ENCODE peak calls at places on chromosomes 16 and 17, in nine cellular contexts. H is kidney epithelial cell, I is psoas muscle, D is bronchial epithelial cell, T is cardiac muscle cell, K is esophagus squamous epithelium, Z is tibial nerve, U is transverse colon, B is HCT116. M is an unnamed sample.
A peak's percentile ranks its signal among the peaks of the same experiment; 100 is the strongest.

GRCh38 chr17:27504188-27504995 is 48.1 kb downstream of the KSR1 start:
- DNase-seq in H (no peak), I (no peak), D (no peak), T (peak; percentile 38), K (no peak), Z (no peak), U (no peak), B (no peak), M (no peak)

GRCh38 chr16:29871822-29872546 is 9.0 kb upstream of the CDIPT start:
- DNase-seq in H (no peak), I (no peak), D (no peak), T (no peak), K (no peak), Z (no peak), U (no peak), B (no peak), M (no peak)

GRCh38 chr17:9087921-9088320 is 66.6 kb downstream of the NTN1 start:
- DNase-seq in H (no peak), I (no peak), D (no peak), T (no peak), K (no peak), Z (no peak), U (no peak), B (no peak), M (no peak)

GRCh38 chr17:50426814-50427787 is 1.1 kb downstream of the ACSF2 start:
- DNase-seq in H (no peak), I (no peak), D (peak; percentile 42), T (peak; percentile 33), K (no peak), Z (no peak), U (peak; percentile 54), B (peak; percentile 69), M (peak; percentile 61)

GRCh38 chr17:57256708-57257112 is 387 bp downstream of the MSI2 start:
- DNase-seq in H (no peak), I (peak; percentile 62), D (no peak), T (peak; percentile 29), K (no peak), Z (no peak), U (peak; percentile 34), B (no peak), M (no peak)

GRCh38 chr17:82820278-82821251 is 19.3 kb downstream of the ZNF750 start:
- DNase-seq in H (no peak), I (no peak), D (no peak), T (no peak), K (no peak), Z (no peak), U (no peak), B (no peak), M (no peak)

GRCh38 chr16:57358527-57359095 is at the start of gene CCL22:
- DNase-seq in H (no peak), I (no peak), D (peak; percentile 57), T (no peak), K (no peak), Z (no peak), U (no peak), B (no peak), M (no peak)

GRCh38 chr17:75595284-75595918 is 7.8 kb downstream of the MYO15B start:
- DNase-seq in H (no peak), I (no peak), D (no peak), T (no peak), K (no peak), Z (no peak), U (no peak), B (no peak), M (no peak)

GRCh38 chr16:14301150-14302030 is 230.3 kb downstream of the MRTFB start:
- DNase-seq in H (no peak), I (peak; percentile 74), D (peak; percentile 23), T (peak; percentile 36), K (no peak), Z (no peak), U (peak; percentile 38), B (no peak), M (no peak)

GRCh38 chr16:2770781-2771111 is 6.3 kb downstream of the ELOB start:
- DNase-seq in H (no peak), I (no peak), D (no peak), T (no peak), K (no peak), Z (no peak), U (no peak), B (no peak), M (no peak)

GRCh38 chr16:49701867-49702494 is 153.9 kb downstream of the ZNF423 start:
- DNase-seq in H (no peak), I (peak; percentile 88), D (no peak), T (peak; percentile 94), K (no peak), Z (peak; percentile 63), U (peak; percentile 27), B (no peak), M (peak; percentile 90)

GRCh38 chr17:28946239-28946638 is 5.1 kb downstream of the PHF12 start:
- DNase-seq in H (peak; percentile 49), I (no peak), D (no peak), T (peak; percentile 48), K (no peak), Z (no peak), U (no peak), B (no peak), M (no peak)

GRCh38 chr16:68062910-68063393 is 22.2 kb upstream of the NFATC3 start:
- DNase-seq in H (no peak), I (no peak), D (no peak), T (no peak), K (no peak), Z (no peak), U (peak; percentile 25), B (no peak), M (no peak)

GRCh38 chr17:79258843-79259242 is 184.2 kb downstream of the ENGASE start:
- DNase-seq in H (no peak), I (no peak), D (no peak), T (no peak), K (no peak), Z (no peak), U (no peak), B (no peak), M (no peak)
- H3K27me3 ChIP-seq in H (peaks cover 23% of the 10 kb centered on the region), I (no peaks in the 10 kb centered on the region), D (peaks cover 2% of the 10 kb centered on the region), T (peaks cover 6% of the 10 kb centered on the region), K (no peaks in the 10 kb centered on the region), Z (peaks cover 52% of the 10 kb centered on the region), U (peaks cover 15% of the 10 kb centered on the region), B (peaks cover 81% of the 10 kb centered on the region), M (no peaks in the 10 kb centered on the region)

GRCh38 chr17:2723505-2723996 is 12.0 kb upstream of the CLUH start:
- DNase-seq in H (no peak), I (no peak), D (no peak), T (no peak), K (no peak), Z (no peak), U (peak; percentile 64), B (no peak), M (no peak)

GRCh38 chr17:2722611-2723010 is 11.0 kb upstream of the CLUH start:
- DNase-seq in H (no peak), I (no peak), D (no peak), T (no peak), K (no peak), Z (no peak), U (no peak), B (no peak), M (no peak)

GRCh38 chr17:2723997-2724782 is 12.6 kb upstream of the CLUH start:
- DNase-seq in H (no peak), I (no peak), D (no peak), T (no peak), K (no peak), Z (no peak), U (peak; percentile 79), B (no peak), M (no peak)

GRCh38 chr17:2719861-2720260 is 8.3 kb upstream of the CLUH start:
- DNase-seq in H (no peak), I (peak; percentile 15), D (no peak), T (no peak), K (no peak), Z (no peak), U (no peak), B (no peak), M (no peak)

DNA sequence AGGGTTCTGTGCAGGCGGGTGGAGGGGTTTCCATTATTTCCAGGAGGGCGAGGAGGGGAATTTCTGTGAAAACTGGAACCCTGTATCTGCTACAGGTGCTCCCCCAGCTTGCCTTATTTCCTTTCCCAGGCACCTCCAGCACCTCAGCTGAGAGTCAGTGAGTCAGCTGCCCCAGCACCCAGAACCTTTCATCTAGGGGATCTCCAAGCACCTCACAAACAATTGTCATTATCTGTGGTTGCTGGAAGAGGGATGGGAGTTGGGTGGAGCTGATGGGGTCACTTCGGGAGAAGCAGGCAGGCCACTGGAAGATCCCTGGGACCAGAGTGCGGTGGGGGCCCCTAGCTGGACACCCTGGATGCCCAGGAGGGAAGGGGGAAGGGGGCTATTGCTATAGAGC is 10.0 kb upstream of the CLUH start:
- DNase-seq in H (no peak), I (no peak), D (no peak), T (no peak), K (no peak), Z (no peak), U (no peak), B (no peak), M (no peak)
- H3K27me3 ChIP-seq in H (peaks cover 36% of the 10 kb centered on the region), I (no peaks in the 10 kb centered on the region), D (no peaks in the 10 kb centered on the region), T (peaks cover 27% of the 10 kb centered on the region), K (no peaks in the 10 kb centered on the region), Z (peaks cover 42% of the 10 kb centered on the region), U (peaks cover 27% of the 10 kb centered on the region), B (no peaks in the 10 kb centered on the region), M (no peaks in the 10 kb centered on the region)

DNA sequence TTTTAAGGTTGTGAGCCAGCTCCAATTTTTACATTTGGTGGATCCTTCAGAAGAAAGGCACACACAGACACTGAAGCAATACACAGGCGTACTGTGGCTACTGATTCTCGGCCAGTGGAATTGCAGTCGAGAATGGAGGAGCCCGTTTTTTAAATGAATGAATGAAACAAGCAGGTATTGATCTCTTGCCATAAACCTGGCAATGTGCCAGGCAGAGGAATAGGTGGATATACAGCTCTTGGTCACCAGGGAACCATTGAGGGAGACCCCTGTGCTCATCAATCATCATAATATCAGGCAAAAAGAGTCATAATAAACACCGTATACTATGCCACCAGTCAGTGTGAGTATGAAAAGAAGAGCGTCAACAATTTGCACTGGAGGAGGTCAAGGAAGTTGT is 140.3 kb upstream of the FOXF1 start:
- DNase-seq in H (no peak), I (no peak), D (no peak), T (no peak), K (no peak), Z (no peak), U (no peak), B (no peak), M (no peak)
- H3K27me3 ChIP-seq in H (no peaks in the 10 kb centered on the region), I (no peaks in the 10 kb centered on the region), D (no peaks in the 10 kb centered on the region), T (no peaks in the 10 kb centered on the region), K (no peaks in the 10 kb centered on the region), Z (peaks cover 22% of the 10 kb centered on the region), U (peaks cover 14% of the 10 kb centered on the region), B (no peaks in the 10 kb centered on the region), M (no peaks in the 10 kb centered on the region)

DNA sequence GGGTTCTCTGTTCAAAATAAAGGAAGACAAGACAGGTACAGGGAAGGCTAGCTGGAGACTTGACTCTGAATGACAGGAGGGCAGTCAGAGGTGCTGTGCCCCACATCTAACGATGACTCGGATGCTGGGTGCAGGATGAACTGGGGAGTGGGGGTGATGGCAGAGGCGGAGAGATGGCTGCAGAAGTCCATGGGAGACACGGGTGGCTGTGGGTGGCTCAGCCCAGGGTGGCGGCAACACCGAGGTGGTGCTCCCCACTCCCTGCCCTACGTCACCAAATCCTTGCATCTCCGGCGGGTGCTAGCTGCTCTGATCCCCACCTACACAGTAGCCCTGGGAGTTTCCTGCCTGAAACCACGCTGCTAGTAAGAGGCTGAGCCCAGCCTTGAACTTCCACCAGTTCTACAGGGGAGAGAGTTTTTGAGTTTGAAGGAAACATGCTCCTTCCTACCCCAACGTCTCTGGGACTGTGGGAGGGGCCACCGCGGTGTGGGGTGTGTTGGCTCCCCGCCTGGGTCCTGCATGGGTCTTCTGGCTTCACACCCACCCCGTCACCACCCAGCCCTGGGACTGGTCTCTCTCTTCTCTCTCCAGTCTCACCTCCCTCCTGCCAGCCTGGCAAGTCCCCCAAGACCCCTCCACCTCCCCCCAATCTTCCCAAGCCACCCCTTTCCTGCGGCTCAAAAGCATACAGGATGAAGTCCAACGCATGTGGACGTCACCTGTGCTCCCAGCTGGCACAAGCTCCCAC is 4.5 kb downstream of the GSG1L start:
- DNase-seq in H (no peak), I (no peak), D (no peak), T (no peak), K (no peak), Z (no peak), U (no peak), B (no peak), M (no peak)
- H3K27me3 ChIP-seq in H (peaks cover 41% of the 10 kb centered on the region), I (no peaks in the 10 kb centered on the region), D (peaks cover 10% of the 10 kb centered on the region), T (peaks cover 58% of the 10 kb centered on the region), K (peaks cover 9% of the 10 kb centered on the region), Z (peaks cover 61% of the 10 kb centered on the region), U (peaks cover 61% of the 10 kb centered on the region), B (peaks cover 12% of the 10 kb centered on the region), M (peaks cover 7% of the 10 kb centered on the region)

M was measured in right atrium auricular region.